ENCODE peak calls at places on chromosome 5, in six cellular contexts. N, F, M, P, L and J are unnamed samples.

GRCh38 chr5:138149530-138149929 is 10.3 kb upstream of the NME5 start:
- DNase-seq in P (peak), F (no peak), M (peak), L (no peak), N (no peak), J (peak)

GRCh38 chr5:125874057-125874456 is 549.2 kb upstream of the GRAMD2B start:
- DNase-seq in F (no peak), M (no peak), N (no peak), L (no peak), P (no peak), J (peak)

GRCh38 chr5:140175367-140176027 is 509 bp downstream of the CYSTM1 start:
- DNase-seq in P (peak), L (peak), N (peak), M (peak), F (peak), J (peak)

GRCh38 chr5:140039561-140039960 is 3.5 kb downstream of the NRG2 start:
- DNase-seq in L (no peak), N (no peak), F (no peak), P (no peak), M (no peak), J (peak)

GRCh38 chr5:96567188-96567587 is 95.0 kb upstream of the CAST start:
- DNase-seq in F (no peak), P (no peak), M (peak), N (peak), L (no peak), J (peak)

GRCh38 chr5:5598547-5599113 is 176.2 kb downstream of the ICE1 start:
- DNase-seq in N (no peak), P (peak), F (no peak), M (no peak), L (no peak), J (no peak)

GRCh38 chr5:131198625-131199024 is 27.9 kb downstream of the LYRM7 start:
- DNase-seq in L (no peak), N (no peak), P (no peak), M (no peak), F (no peak), J (peak)

GRCh38 chr5:121850272-121850671 is 1.4 kb upstream of the FTMT start:
- DNase-seq in P (no peak), M (no peak), L (no peak), N (no peak), F (no peak), J (no peak)